ENCODE peak calls at places on chromosome 9, in five cellular contexts. One of them, this sample, is unnamed. For H3K9me3, the result is how much of the 10 kb centered on the place peaks cover.

GRCh38 chr9:130707225-130707976 is 13.8 kb downstream of the EXOSC2 start:
- DNase-seq in GM23248: peak
- DNase-seq in hepatocyte: peak
- DNase-seq in uterus: peak
- DNase-seq in SJSA1: peak
- DNase-seq in this sample: peak

GRCh38 chr9:98552306-98552705 is 156.4 kb downstream of the GABBR2 start:
- DNase-seq in GM23248: peak
- DNase-seq in hepatocyte: no peak
- DNase-seq in uterus: no peak
- DNase-seq in SJSA1: no peak
- DNase-seq in this sample: peak

GRCh38 chr9:137168907-137169763 is 716 bp downstream of the LRRC26 start:
- DNase-seq in GM23248: peak
- DNase-seq in hepatocyte: peak
- DNase-seq in uterus: no peak
- DNase-seq in SJSA1: no peak
- DNase-seq in this sample: peak

GRCh38 chr9:136297016-136297691 is 6.7 kb downstream of the CCDC187 start:
- DNase-seq in GM23248: no peak
- DNase-seq in hepatocyte: no peak
- DNase-seq in uterus: no peak
- DNase-seq in SJSA1: no peak
- DNase-seq in this sample: no peak

GRCh38 chr9:71549023-71549422 is 219.3 kb downstream of the CEMIP2 start:
- DNase-seq in GM23248: no peak
- DNase-seq in hepatocyte: no peak
- DNase-seq in uterus: no peak
- DNase-seq in SJSA1: no peak
- DNase-seq in this sample: no peak

GRCh38 chr9:15513335-15513734 is 2.6 kb upstream of the PSIP1 start:
- DNase-seq in GM23248: peak
- DNase-seq in hepatocyte: no peak
- DNase-seq in uterus: no peak
- DNase-seq in SJSA1: no peak
- DNase-seq in this sample: peak

GRCh38 chr9:20315672-20316071 is 306.6 kb downstream of the MLLT3 start:
- DNase-seq in GM23248: peak
- DNase-seq in hepatocyte: peak
- DNase-seq in uterus: no peak
- DNase-seq in SJSA1: peak
- DNase-seq in this sample: peak

GRCh38 chr9:109418827-109419226 is 79.3 kb downstream of the PTPN3 start:
- DNase-seq in GM23248: no peak
- DNase-seq in hepatocyte: no peak
- DNase-seq in uterus: no peak
- DNase-seq in SJSA1: no peak
- DNase-seq in this sample: no peak

GRCh38 chr9:89137548-89138462 is 40.8 kb downstream of the SHC3 start:
- DNase-seq in GM23248: peak
- DNase-seq in hepatocyte: peak
- DNase-seq in uterus: peak
- DNase-seq in SJSA1: peak
- DNase-seq in this sample: peak

GRCh38 chr9:76530458-76531100 is 71.6 kb downstream of the GCNT1 start:
- DNase-seq in GM23248: peak
- DNase-seq in hepatocyte: no peak
- DNase-seq in uterus: no peak
- DNase-seq in SJSA1: peak
- DNase-seq in this sample: no peak

GRCh38 chr9:105679406-105680022 is 14.8 kb upstream of the TMEM38B start:
- DNase-seq in GM23248: no peak
- DNase-seq in hepatocyte: no peak
- DNase-seq in uterus: no peak
- DNase-seq in SJSA1: no peak
- DNase-seq in this sample: no peak

GRCh38 chr9:109775516-109775915 is 4.5 kb upstream of the PALM2AKAP2 start:
- DNase-seq in GM23248: peak
- DNase-seq in hepatocyte: no peak
- DNase-seq in uterus: no peak
- DNase-seq in SJSA1: peak
- DNase-seq in this sample: peak

GRCh38 chr9:21252727-21253547 is 13.1 kb upstream of the IFNA14 start:
- DNase-seq in GM23248: peak
- DNase-seq in hepatocyte: peak
- DNase-seq in uterus: no peak
- DNase-seq in SJSA1: peak
- DNase-seq in this sample: peak

GRCh38 chr9:98056403-98057094 is at the start of gene NANS:
- DNase-seq in GM23248: peak
- DNase-seq in hepatocyte: peak
- DNase-seq in uterus: peak
- DNase-seq in SJSA1: peak
- DNase-seq in this sample: peak

GRCh38 chr9:91349115-91349555 is 12.6 kb downstream of the AUH start:
- DNase-seq in GM23248: no peak
- DNase-seq in hepatocyte: no peak
- DNase-seq in uterus: no peak
- DNase-seq in SJSA1: no peak
- DNase-seq in this sample: no peak

GRCh38 chr9:93098236-93098946 is 2.4 kb downstream of the CARD19 start:
- DNase-seq in GM23248: peak
- DNase-seq in hepatocyte: peak
- DNase-seq in uterus: peak
- DNase-seq in SJSA1: peak
- DNase-seq in this sample: peak

GRCh38 chr9:69380301-69380700 is 55.3 kb downstream of the ENTREP1 start:
- DNase-seq in GM23248: no peak
- DNase-seq in hepatocyte: no peak
- DNase-seq in uterus: no peak
- DNase-seq in SJSA1: no peak
- DNase-seq in this sample: peak

GRCh38 chr9:79526149-79526672 is 45.6 kb upstream of the TLE4 start:
- DNase-seq in GM23248: no peak
- DNase-seq in hepatocyte: no peak
- DNase-seq in uterus: no peak
- DNase-seq in SJSA1: no peak
- DNase-seq in this sample: no peak

GRCh38 chr9:137074657-137075274 is 2.6 kb upstream of the UAP1L1 start:
- DNase-seq in GM23248: no peak
- DNase-seq in hepatocyte: no peak
- DNase-seq in uterus: no peak
- DNase-seq in SJSA1: no peak
- DNase-seq in this sample: no peak

GRCh38 chr9:72442212-72442607 is 77.2 kb upstream of the ZFAND5 start:
- DNase-seq in GM23248: peak
- DNase-seq in hepatocyte: peak
- DNase-seq in uterus: no peak
- DNase-seq in SJSA1: peak
- DNase-seq in this sample: peak

GRCh38 chr9:133888779-133889491 is 103.2 kb downstream of the VAV2 start:
- DNase-seq in GM23248: no peak
- DNase-seq in hepatocyte: no peak
- DNase-seq in uterus: no peak
- DNase-seq in SJSA1: no peak
- DNase-seq in this sample: no peak

GRCh38 chr9:21656776-21657637 is 145.4 kb upstream of the MTAP start:
- DNase-seq in GM23248: peak
- DNase-seq in hepatocyte: no peak
- DNase-seq in uterus: no peak
- DNase-seq in SJSA1: peak
- DNase-seq in this sample: no peak

GRCh38 chr9:91060520-91061343 is 259.1 kb downstream of the SYK start:
- DNase-seq in GM23248: peak
- DNase-seq in hepatocyte: peak
- DNase-seq in uterus: peak
- DNase-seq in SJSA1: peak
- DNase-seq in this sample: peak

GRCh38 chr9:87075537-87075936 is 128.2 kb upstream of the GAS1 start:
- DNase-seq in GM23248: no peak
- DNase-seq in hepatocyte: no peak
- DNase-seq in uterus: no peak
- DNase-seq in SJSA1: no peak
- DNase-seq in this sample: no peak

GRCh38 chr9:77588319-77588937 is 59.7 kb downstream of the GNA14 start:
- DNase-seq in GM23248: peak
- DNase-seq in hepatocyte: peak
- DNase-seq in uterus: no peak
- DNase-seq in SJSA1: peak
- DNase-seq in this sample: peak

GRCh38 chr9:118038713-118039112 is 334.5 kb downstream of the TLR4 start:
- DNase-seq in GM23248: no peak
- DNase-seq in hepatocyte: no peak
- DNase-seq in uterus: no peak
- DNase-seq in SJSA1: no peak
- DNase-seq in this sample: no peak

GRCh38 chr9:118029425-118029824 is 325.2 kb downstream of the TLR4 start:
- DNase-seq in GM23248: no peak
- DNase-seq in hepatocyte: peak
- DNase-seq in uterus: no peak
- DNase-seq in SJSA1: no peak
- DNase-seq in this sample: no peak

DNA sequence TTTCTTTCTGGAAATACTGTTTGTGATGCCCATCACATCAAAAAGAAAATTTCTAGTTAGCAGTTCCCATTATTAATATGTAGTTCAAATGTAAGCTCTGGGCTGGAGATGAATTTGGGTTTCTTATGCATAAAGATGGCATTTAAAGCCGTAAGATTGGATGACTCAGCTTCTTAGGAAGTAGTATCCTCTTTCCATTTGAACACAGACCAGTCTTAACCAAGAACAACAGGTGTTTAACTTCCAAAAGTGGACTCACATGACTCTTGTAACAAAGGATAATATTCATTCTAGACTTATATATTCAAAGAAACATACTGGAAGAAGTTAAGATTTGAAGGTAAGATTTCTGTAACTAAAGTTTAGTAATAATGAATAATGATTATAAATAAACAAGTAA is 330.5 kb downstream of the TLR4 start:
- DNase-seq in GM23248: no peak
- DNase-seq in hepatocyte: no peak
- DNase-seq in uterus: no peak
- DNase-seq in SJSA1: no peak
- DNase-seq in this sample: no peak
- H3K9me3 ChIP-seq in GM23248: under half
- H3K9me3 ChIP-seq in hepatocyte: under half
- H3K9me3 ChIP-seq in uterus: under half
- H3K9me3 ChIP-seq in SJSA1: under half
- H3K9me3 ChIP-seq in this sample: under half

GRCh38 chr9:121862973-121863372 is 211.5 kb downstream of the DAB2IP start:
- DNase-seq in GM23248: no peak
- DNase-seq in hepatocyte: no peak
- DNase-seq in uterus: no peak
- DNase-seq in SJSA1: no peak
- DNase-seq in this sample: no peak

GRCh38 chr9:121860744-121861143 is 209.3 kb downstream of the DAB2IP start:
- DNase-seq in GM23248: peak
- DNase-seq in hepatocyte: no peak
- DNase-seq in uterus: peak
- DNase-seq in SJSA1: peak
- DNase-seq in this sample: peak

GRCh38 chr9:121861501-121862180 is 210.2 kb downstream of the DAB2IP start:
- DNase-seq in GM23248: peak
- DNase-seq in hepatocyte: peak
- DNase-seq in uterus: no peak
- DNase-seq in SJSA1: peak
- DNase-seq in this sample: peak

GRCh38 chr9:121863931-121864330 is 212.5 kb downstream of the DAB2IP start:
- DNase-seq in GM23248: peak
- DNase-seq in hepatocyte: no peak
- DNase-seq in uterus: no peak
- DNase-seq in SJSA1: no peak
- DNase-seq in this sample: peak

DNA sequence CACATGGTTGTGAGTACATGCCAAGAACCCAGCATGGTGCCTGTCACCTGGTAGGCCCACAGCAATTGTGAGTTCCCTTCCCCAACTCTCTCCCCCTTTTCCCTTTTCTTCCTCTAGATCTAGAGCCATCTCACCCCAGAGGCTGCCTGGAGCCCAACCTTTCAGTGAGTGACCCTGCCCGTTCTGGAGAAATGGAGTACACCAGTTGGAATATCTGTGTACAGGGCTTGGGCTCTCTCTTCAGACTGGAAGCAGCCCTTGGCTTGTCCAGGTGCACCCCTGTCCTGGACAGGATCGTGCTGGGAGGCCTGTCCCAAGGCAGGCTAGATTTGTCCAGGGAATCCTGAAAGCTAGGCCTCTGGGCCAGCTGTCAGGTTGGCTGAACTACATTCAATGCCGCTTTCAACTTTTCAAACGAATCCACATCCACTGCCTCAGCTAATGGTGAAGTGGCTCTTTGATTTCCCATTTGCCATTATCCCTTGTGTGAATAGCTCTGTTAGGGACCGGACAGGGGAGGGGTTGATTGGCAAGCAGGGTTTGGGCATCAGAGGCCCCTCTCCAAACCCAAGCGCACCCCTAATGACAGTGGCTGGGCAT is 211.0 kb downstream of the DAB2IP start:
- DNase-seq in GM23248: no peak
- DNase-seq in hepatocyte: no peak
- DNase-seq in uterus: no peak
- DNase-seq in SJSA1: no peak
- DNase-seq in this sample: no peak
- H3K9me3 ChIP-seq in GM23248: under half
- H3K9me3 ChIP-seq in hepatocyte: under half
- H3K9me3 ChIP-seq in uterus: under half
- H3K9me3 ChIP-seq in SJSA1: under half
- H3K9me3 ChIP-seq in this sample: under half

GRCh38 chr9:135149876-135150275 is 62.4 kb downstream of the OLFM1 start:
- DNase-seq in GM23248: no peak
- DNase-seq in hepatocyte: no peak
- DNase-seq in uterus: no peak
- DNase-seq in SJSA1: no peak
- DNase-seq in this sample: no peak
- H3K9me3 ChIP-seq in GM23248: under half
- H3K9me3 ChIP-seq in hepatocyte: under half
- H3K9me3 ChIP-seq in uterus: under half
- H3K9me3 ChIP-seq in SJSA1: under half
- H3K9me3 ChIP-seq in this sample: under half

DNA sequence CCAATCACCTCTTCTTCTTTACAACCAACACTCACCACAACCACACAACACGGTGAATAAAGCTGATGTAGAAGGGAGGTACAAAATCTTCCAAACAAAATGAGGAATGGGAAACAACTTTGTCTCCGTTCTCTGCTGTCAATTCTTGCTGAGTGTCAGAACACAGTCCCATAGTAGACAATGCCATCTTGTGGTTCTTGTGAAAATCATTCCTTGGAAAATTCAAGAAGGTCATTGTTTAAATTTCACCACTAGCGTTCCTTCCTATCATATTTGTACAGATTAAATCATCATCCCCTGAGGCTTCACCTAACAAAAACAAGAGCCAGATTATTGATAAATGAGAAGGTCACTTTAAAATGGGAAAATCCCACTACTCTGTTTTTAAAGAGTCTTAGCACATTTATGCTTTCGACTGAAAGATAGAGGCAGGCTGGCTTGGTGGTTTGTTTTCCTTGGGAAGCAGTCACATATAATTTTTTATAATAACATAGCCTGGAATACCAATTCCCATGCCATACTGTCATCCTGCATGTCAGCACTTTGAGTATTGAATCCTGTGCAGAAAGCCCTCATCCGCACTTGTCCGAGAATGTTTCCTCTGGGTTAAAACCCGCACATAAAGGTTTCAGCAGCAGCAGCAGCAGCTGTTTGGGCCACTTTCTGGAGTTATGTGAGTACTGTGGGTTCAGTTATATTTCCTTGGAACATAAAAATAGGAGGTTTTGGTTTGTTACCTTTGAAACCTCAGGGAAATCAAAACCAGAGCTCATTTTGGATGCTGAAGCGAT is 395.0 kb upstream of the SMARCA2 start:
- DNase-seq in GM23248: peak
- DNase-seq in hepatocyte: no peak
- DNase-seq in uterus: no peak
- DNase-seq in SJSA1: no peak
- DNase-seq in this sample: no peak
- H3K9me3 ChIP-seq in GM23248: under half
- H3K9me3 ChIP-seq in hepatocyte: under half
- H3K9me3 ChIP-seq in uterus: under half
- H3K9me3 ChIP-seq in SJSA1: under half
- H3K9me3 ChIP-seq in this sample: under half